ENCODE peak calls at places on chromosomes 2 and 18, in ten cellular contexts. E is osteocyte, C is left ventricle myocardium inferior, Q is GM12865, A is nephron progenitor cell, P is tibial artery, O is neural progenitor cell, D is prostate gland, I is AG09319, L is pancreas. Y is an unnamed sample.
A peak's percentile ranks its signal among the peaks of the same experiment; 100 is the strongest.

GRCh38 chr18:9612215-9612830 is 2.0 kb downstream of the PPP4R1 start:
- DNase-seq in E (no peak), C (no peak), Q (peak; percentile 70), A (peak; percentile 3), P (no peak), O (peak; percentile 32), D (peak; percentile 49), I (no peak), L (peak; percentile 45), Y (peak; percentile 31)

GRCh38 chr2:156333274-156333950 is 891 bp upstream of the NR4A2 start:
- DNase-seq in E (no peak), C (no peak), Q (peak; percentile 71), A (no peak), P (no peak), O (no peak), D (no peak), I (no peak), L (no peak), Y (no peak)

GRCh38 chr2:205924676-205925075 is 161.3 kb downstream of the INO80D start:
- DNase-seq in E (no peak), C (no peak), Q (no peak), A (no peak), P (no peak), O (no peak), D (no peak), I (no peak), L (no peak), Y (no peak)

GRCh38 chr2:38130877-38131276 is 54.9 kb upstream of the CYP1B1 start:
- DNase-seq in E (no peak), C (no peak), Q (no peak), A (no peak), P (no peak), O (no peak), D (no peak), I (no peak), L (no peak), Y (no peak)

GRCh38 chr2:100786297-100786658 is 33.7 kb upstream of the NPAS2 start:
- DNase-seq in E (no peak), C (peak; percentile 39), Q (no peak), A (no peak), P (peak; percentile 81), O (no peak), D (peak; percentile 92), I (peak; percentile 59), L (no peak), Y (no peak)

GRCh38 chr2:181309161-181309560 is 148.0 kb upstream of the ITGA4 start:
- DNase-seq in E (no peak), C (no peak), Q (peak; percentile 66), A (no peak), P (no peak), O (no peak), D (no peak), I (no peak), L (no peak), Y (no peak)

GRCh38 chr2:43220982-43221659 is 5.3 kb downstream of the ZFP36L2 start:
- DNase-seq in E (peak; percentile 89), C (peak; percentile 78), Q (peak; percentile 44), A (peak; percentile 75), P (peak; percentile 77), O (peak; percentile 83), D (peak; percentile 43), I (peak; percentile 96), L (peak; percentile 69), Y (peak; percentile 76)

GRCh38 chr2:189297446-189297845 is 117.9 kb upstream of the COL5A2 start:
- DNase-seq in E (no peak), C (no peak), Q (no peak), A (no peak), P (no peak), O (no peak), D (no peak), I (no peak), L (no peak), Y (no peak)

DNA sequence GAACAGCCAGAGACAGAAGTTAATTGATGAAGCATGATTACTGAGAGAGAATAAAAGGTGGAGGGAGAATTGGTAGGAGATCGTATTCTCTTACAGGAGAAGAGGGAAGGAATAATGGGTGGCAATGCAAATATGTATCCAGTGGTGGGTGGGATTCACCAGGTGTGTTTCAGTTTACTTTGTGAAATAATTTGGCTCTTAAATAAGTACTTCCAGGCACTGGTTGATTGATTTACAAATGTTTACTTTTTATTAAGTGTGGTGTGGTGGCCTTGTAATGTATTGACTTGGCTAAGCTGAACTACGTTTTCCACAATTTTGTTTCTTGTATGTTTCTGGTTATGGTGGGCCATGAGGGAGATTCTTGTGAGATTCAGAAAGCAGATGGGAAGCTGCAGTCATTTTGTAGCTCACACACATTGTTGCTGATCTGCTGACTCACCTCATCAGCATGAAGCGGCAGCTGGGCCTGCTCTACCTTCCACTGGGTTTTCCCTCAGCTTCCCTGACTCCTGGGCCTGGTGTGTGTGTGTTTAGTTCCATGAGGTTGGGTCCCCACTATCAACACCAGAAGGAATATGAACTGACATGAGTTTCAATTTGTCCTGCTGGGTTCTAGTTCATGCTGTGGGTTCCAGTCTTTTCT is 32.6 kb downstream of the MYL12B start:
- DNase-seq in E (no peak), C (no peak), Q (no peak), A (no peak), P (no peak), O (no peak), D (no peak), I (no peak), L (no peak), Y (no peak)
- TF ChIP-seq CTCF in E (no peak), C (no peak), Q (no peak), A (no peak), P (no peak), O (no peak), D (no peak), I (no peak), L (no peak), Y (no peak)

DNA sequence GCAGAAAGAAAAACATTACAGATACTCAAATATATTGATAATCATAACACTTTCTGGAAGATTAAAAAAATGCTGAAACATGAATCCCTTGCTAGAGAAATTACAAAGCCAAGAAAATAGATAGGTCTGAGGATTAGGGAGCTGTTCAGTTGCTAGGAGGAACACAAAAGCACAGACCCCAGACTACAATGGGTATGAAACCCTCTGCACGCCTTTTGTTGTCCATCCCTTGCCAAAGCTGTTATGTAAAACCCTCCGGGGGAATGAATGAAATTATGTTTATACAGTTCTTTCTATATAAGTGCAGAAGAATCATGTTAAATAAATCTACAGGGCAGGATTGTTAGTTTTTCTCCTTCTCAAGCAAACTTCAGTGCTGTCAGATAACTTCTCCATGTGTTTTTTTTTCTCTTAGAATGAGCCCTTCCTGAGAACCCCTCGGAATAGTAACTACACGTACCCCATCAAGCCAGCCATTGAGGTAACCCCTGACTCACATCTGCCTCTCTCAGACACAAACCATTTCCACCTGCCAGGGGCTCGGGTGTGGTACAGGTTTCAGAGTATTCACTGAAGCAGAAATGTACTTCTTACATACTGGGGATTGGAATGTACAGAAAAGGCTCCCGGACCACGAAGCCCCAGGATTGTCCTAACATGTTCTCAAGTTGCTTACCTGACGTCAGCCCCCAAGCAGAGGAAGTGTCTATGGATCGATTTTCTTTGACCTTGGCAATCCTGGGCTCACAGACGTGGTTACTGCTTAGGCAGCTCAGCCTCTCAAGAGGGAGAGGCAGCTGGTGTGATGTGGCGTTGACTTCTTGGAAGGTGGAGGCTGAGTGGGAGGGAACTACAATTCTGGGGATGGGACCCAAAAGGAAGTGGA is 118.0 kb downstream of the PLB1 start:
- DNase-seq in E (no peak), C (no peak), Q (no peak), A (no peak), P (no peak), O (peak; percentile 56), D (no peak), I (no peak), L (peak; percentile 81), Y (peak; percentile 40)
- TF ChIP-seq CTCF in E (no peak), C (no peak), Q (no peak), A (no peak), P (no peak), O (no peak), D (no peak), I (no peak), L (no peak), Y (no peak)

DNA sequence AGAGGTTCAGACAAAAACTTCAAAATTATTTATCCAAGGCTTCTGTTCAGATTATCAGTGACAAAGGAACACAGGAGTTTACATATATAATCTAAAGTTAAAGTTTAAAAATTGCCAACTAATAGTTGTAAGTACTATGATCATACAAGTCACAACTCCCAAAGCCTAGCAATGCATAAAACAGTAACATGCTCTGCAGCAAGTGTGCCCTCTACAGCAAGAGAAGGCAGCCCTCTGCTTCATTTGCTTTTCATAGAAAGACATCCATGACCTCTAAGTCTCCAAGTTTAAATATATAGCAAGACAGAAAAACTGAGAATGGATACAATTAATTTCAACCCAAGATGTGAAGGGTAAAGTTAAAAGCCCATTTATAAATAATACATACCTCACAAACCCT is 13.3 kb downstream of the RAB1A start:
- DNase-seq in E (no peak), C (no peak), Q (no peak), A (no peak), P (no peak), O (no peak), D (no peak), I (no peak), L (no peak), Y (no peak)
- TF ChIP-seq CTCF in E (no peak), C (no peak), Q (no peak), A (no peak), P (no peak), O (no peak), D (no peak), I (no peak), L (no peak), Y (no peak)

GRCh38 chr2:58047969-58048368 is 1.4 kb downstream of the VRK2 start:
- DNase-seq in E (no peak), C (no peak), Q (no peak), A (no peak), P (no peak), O (no peak), D (no peak), I (no peak), L (no peak), Y (no peak)

GRCh38 chr2:58045580-58046334 is 849 bp upstream of the VRK2 start:
- DNase-seq in E (no peak), C (no peak), Q (peak; percentile 58), A (no peak), P (no peak), O (no peak), D (no peak), I (no peak), L (peak; percentile 11), Y (no peak)

GRCh38 chr2:58046335-58046584 is 346 bp upstream of the VRK2 start:
- DNase-seq in E (no peak), C (no peak), Q (no peak), A (no peak), P (no peak), O (no peak), D (no peak), I (no peak), L (no peak), Y (no peak)

GRCh38 chr2:58047373-58047674 is 718 bp downstream of the VRK2 start:
- DNase-seq in E (no peak), C (no peak), Q (no peak), A (no peak), P (no peak), O (no peak), D (no peak), I (no peak), L (no peak), Y (no peak)

DNA sequence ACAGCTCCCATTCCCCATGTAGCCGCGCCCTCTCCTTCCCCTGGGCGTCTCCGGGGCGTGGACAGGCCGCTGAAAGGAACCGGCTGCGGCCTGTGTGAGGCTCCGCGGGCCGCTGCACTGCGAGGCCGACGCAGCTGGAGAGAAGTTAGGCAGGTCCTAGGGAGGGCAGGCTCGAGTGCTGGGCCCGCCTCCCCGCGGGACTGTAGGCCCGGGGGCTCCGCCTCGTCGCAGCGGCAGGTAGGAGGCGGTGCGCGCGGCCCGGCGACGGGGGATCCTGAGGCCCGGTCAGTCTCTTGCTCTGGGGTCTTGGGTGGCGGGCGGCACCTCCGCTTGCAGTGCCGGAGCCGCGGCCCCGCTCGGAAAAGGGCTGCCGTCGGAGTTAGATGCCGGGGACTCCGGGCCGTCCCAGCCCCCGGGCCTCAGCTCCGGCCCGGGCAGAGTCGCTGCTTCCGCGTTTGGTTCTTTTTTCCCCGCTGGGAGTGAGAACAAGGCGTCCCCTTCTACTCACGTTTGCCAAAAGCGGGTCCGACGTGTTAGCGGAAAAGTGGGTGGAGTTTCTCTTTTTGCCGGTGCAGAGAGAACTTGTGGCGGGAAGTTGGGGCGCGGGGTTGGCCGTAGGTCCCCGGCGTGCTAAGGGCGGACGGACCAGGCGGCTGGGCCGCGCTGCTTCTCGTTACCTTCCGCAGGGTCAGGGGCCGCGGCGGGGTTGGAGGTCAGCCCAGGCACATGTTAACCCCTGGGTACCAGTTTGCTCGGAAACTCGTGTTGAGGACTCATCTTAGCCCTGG is at the start of gene VRK2:
- DNase-seq in E (peak; percentile 94), C (peak; percentile 90), Q (peak; percentile 98), A (peak; percentile 82), P (peak; percentile 92), O (peak; percentile 95), D (peak; percentile 88), I (peak; percentile 79), L (peak; percentile 92), Y (peak; percentile 89)
- TF ChIP-seq CTCF in E (peak; percentile 25), C (peak; percentile 40), Q (no peak), A (no peak), P (no peak), O (peak; percentile 5), D (no peak), I (no peak), L (no peak), Y (no peak)